ENCODE peak calls at places on chromosomes 7 and 10, in five cellular contexts. One of them, this sample, is unnamed.

GRCh38 chr10:60905580-60905979 is 38.4 kb downstream of the RHOBTB1 start:
- DNase-seq in SK-N-SH: no peak
- DNase-seq in GM12878: no peak
- DNase-seq in K562: no peak
- DNase-seq in HepG2: no peak
- DNase-seq in this sample: no peak

GRCh38 chr7:2956526-2957368 is 86.9 kb downstream of the CARD11 start:
- DNase-seq in K562: peak
- DNase-seq in GM12878: no peak
- DNase-seq in SK-N-SH: peak
- DNase-seq in HepG2: no peak
- DNase-seq in this sample: no peak

GRCh38 chr10:78540355-78541076 is 506.9 kb downstream of the RPS24 start:
- DNase-seq in SK-N-SH: no peak
- DNase-seq in K562: no peak
- DNase-seq in HepG2: no peak
- DNase-seq in GM12878: no peak
- DNase-seq in this sample: no peak

GRCh38 chr7:36840930-36841329 is 116.6 kb upstream of the AOAH start:
- DNase-seq in SK-N-SH: peak
- DNase-seq in HepG2: no peak
- DNase-seq in GM12878: no peak
- DNase-seq in K562: no peak
- DNase-seq in this sample: no peak

GRCh38 chr7:155984028-155984607 is 171.9 kb upstream of the SHH start:
- DNase-seq in HepG2: no peak
- DNase-seq in GM12878: no peak
- DNase-seq in SK-N-SH: no peak
- DNase-seq in K562: no peak
- DNase-seq in this sample: no peak

GRCh38 chr10:107013258-107014001 is 151.1 kb downstream of the SORCS1 start:
- DNase-seq in GM12878: no peak
- DNase-seq in SK-N-SH: no peak
- DNase-seq in HepG2: no peak
- DNase-seq in K562: peak
- DNase-seq in this sample: no peak

GRCh38 chr7:41491752-41492405 is 211.0 kb downstream of the INHBA start:
- DNase-seq in HepG2: no peak
- DNase-seq in K562: no peak
- DNase-seq in SK-N-SH: no peak
- DNase-seq in GM12878: no peak
- DNase-seq in this sample: no peak

GRCh38 chr10:49534670-49535381 is 4.1 kb downstream of the ERCC6 start:
- DNase-seq in GM12878: peak
- DNase-seq in K562: no peak
- DNase-seq in HepG2: no peak
- DNase-seq in SK-N-SH: no peak
- DNase-seq in this sample: no peak

GRCh38 chr10:71396714-71397339 is at the start of gene CDH23:
- DNase-seq in GM12878: no peak
- DNase-seq in SK-N-SH: peak
- DNase-seq in K562: peak
- DNase-seq in HepG2: no peak
- DNase-seq in this sample: no peak

GRCh38 chr10:4498763-4499251 is 327.2 kb upstream of the AKR1E2 start:
- DNase-seq in K562: no peak
- DNase-seq in SK-N-SH: no peak
- DNase-seq in GM12878: no peak
- DNase-seq in HepG2: no peak
- DNase-seq in this sample: no peak
- H3K4me3 ChIP-seq in K562: no peak
- H3K4me3 ChIP-seq in SK-N-SH: no peak
- H3K4me3 ChIP-seq in GM12878: no peak
- H3K4me3 ChIP-seq in HepG2: no peak
- H3K4me3 ChIP-seq in this sample: no peak

GRCh38 chr7:39414669-39415035 is 151.6 kb upstream of the YAE1 start:
- DNase-seq in K562: no peak
- DNase-seq in GM12878: no peak
- DNase-seq in SK-N-SH: no peak
- DNase-seq in HepG2: no peak
- DNase-seq in this sample: no peak

GRCh38 chr7:39416866-39417265 is 149.3 kb upstream of the YAE1 start:
- DNase-seq in K562: no peak
- DNase-seq in HepG2: no peak
- DNase-seq in GM12878: no peak
- DNase-seq in SK-N-SH: no peak
- DNase-seq in this sample: no peak

GRCh38 chr7:39413866-39414668 is 152.1 kb upstream of the YAE1 start:
- DNase-seq in GM12878: peak
- DNase-seq in K562: peak
- DNase-seq in SK-N-SH: peak
- DNase-seq in HepG2: peak
- DNase-seq in this sample: peak

GRCh38 chr7:39415091-39415820 is 150.9 kb upstream of the YAE1 start:
- DNase-seq in K562: no peak
- DNase-seq in GM12878: no peak
- DNase-seq in HepG2: no peak
- DNase-seq in SK-N-SH: no peak
- DNase-seq in this sample: no peak

DNA sequence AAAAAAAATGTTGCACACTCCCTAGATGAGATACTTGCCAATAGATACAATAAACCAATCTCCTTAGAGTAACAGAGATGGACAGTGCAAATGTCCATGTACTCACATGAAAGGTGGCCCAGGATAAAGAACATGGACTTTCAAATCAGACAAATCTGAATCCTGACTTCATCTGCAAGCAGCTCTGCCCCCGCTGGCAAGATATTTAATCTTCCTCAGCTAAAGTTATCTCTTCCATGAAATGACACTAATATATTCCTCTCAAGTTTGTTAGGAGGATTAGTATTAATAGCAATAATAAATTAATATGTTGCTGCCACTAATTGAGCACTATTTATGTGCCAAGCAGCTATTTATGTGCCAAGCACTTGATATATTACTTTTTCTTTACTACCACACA is 148.6 kb upstream of the YAE1 start:
- DNase-seq in HepG2: no peak
- DNase-seq in K562: no peak
- DNase-seq in SK-N-SH: no peak
- DNase-seq in GM12878: no peak
- DNase-seq in this sample: no peak
- TF ChIP-seq CTCF in HepG2: no peak
- TF ChIP-seq CTCF in K562: no peak
- TF ChIP-seq CTCF in SK-N-SH: no peak
- TF ChIP-seq CTCF in GM12878: peak
- TF ChIP-seq CTCF in this sample: no peak

DNA sequence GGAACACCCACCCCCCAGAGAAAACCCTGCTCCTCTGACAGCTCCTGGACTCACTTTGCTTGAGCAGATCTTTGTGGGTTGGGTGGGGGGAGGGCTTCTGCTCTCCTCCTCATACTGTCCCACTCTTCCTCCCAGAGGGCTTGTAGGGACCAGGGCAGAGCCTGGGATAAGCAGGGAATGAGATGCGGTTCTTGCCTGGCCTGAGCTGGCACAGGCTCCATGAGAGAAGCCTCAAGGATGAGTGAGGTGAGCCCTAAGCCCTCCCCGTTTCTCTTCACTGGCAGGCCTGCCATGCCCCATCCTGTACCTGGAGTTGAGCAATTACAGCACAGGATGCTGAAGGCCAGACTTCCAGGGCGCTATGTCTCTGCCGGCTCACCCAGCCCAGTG is 134.7 kb downstream of the ADAM12 start:
- DNase-seq in GM12878: no peak
- DNase-seq in K562: no peak
- DNase-seq in HepG2: no peak
- DNase-seq in SK-N-SH: no peak
- DNase-seq in this sample: no peak
- TF ChIP-seq GABPA in GM12878: no peak
- TF ChIP-seq GABPA in K562: no peak
- TF ChIP-seq GABPA in HepG2: no peak
- TF ChIP-seq GABPA in SK-N-SH: no peak
- TF ChIP-seq GABPA in this sample: no peak

DNA sequence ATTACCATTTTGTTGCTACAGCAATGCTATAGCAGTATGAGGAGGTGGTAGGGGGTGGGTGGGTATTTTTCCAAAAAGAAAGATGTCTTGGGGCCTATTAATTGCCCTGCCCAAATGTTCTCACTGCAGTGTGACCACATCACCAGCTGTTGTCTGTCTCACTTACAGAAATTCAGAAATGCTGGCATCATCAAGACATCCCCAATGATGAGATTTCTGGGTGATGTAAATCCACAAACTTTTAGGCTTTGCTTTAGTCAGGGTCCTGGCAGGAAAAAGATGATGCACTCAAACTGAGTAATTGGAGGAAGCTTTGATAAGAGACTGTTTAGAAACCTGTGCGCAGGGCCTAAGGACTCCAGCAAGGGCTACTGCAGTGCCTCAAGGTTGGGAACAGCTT is 56.2 kb upstream of the OPN4 start:
- DNase-seq in SK-N-SH: no peak
- DNase-seq in HepG2: no peak
- DNase-seq in GM12878: no peak
- DNase-seq in K562: no peak
- DNase-seq in this sample: no peak
- H3K4me3 ChIP-seq in SK-N-SH: no peak
- H3K4me3 ChIP-seq in HepG2: no peak
- H3K4me3 ChIP-seq in GM12878: no peak
- H3K4me3 ChIP-seq in K562: no peak
- H3K4me3 ChIP-seq in this sample: no peak

DNA sequence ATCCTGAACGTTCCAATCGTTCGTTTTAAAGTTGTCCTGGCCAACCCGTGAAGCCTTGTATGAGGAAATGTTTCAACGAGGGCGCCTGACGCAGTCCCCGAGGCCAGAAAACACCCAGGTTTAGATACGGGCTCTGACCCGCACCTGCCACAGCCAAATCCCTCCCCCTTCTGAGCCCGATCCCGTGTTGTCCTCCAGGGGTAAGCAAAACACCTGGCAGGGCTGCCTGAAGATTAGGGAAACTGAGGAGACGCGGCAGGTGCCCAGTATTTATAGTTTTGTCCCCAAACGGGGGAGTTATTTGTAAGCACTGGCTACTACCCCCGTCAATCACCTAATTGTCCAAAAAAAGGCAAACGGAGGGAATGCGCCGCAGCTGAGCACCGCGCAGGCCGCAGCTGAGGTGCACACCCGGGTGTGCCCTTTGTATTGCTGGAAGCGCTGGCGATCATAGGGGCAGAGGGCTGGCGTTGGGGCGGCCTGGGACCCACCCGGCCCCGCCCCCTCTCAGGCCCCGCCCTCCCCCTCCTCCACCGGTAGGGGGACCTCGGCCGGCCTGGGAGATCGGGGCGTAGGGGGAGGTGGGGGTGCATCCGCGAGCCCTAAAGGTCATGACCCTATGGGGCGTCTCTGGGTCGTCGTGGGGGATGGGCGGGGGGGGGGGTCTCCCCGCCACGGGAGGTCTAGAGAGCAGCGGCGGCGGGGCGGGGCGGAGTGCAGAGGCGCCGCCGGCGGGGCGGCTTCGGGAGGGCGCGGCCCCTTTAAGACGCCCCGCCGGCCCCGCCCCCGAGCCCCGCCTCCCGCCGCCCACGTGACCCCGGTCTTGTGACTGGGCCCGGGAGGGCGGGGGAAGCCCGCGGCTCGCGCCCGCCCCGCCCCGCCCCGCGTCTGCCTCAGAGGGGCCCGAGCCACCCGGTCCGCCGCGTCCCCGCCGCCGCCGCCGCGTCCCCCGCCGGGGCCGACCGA is at the start of gene BRI3:
- DNase-seq in HepG2: peak
- DNase-seq in GM12878: peak
- DNase-seq in SK-N-SH: peak
- DNase-seq in K562: peak
- DNase-seq in this sample: peak
- TF ChIP-seq CTCF in HepG2: no peak
- TF ChIP-seq CTCF in GM12878: no peak
- TF ChIP-seq CTCF in SK-N-SH: no peak
- TF ChIP-seq CTCF in K562: no peak
- TF ChIP-seq CTCF in this sample: no peak

This sample was measured in HL-60.